ENCODE peak calls at places on chromosomes 3 and 15, in four cellular contexts. Q is stimulated activated CD4-positive, alpha-beta T cell treated with anti-CD3 and anti-CD28 coated beads, Interleukin-15, amount 100 ng/mL, for 1 hour; F is NCI-H2029 treated with DMSO at 0.1 percent for 48 hours; J is stromal cell of bone marrow. E is an unnamed sample.

GRCh38 chr3:12990781-12991480 is 82.3 kb downstream of the IQSEC1 start:
- DNase-seq in Q (no peak), J (peak; percentile 75), F (no peak), E (peak; percentile 51)

GRCh38 chr3:141798455-141798854 is 35.2 kb downstream of the GRK7 start:
- DNase-seq in J (no peak), F (no peak), Q (no peak), E (no peak)

GRCh38 chr3:11170052-11170770 is 15.9 kb downstream of the HRH1 start:
- DNase-seq in F (no peak), J (no peak), Q (no peak), E (no peak)

GRCh38 chr15:93030430-93031102 is 58.4 kb downstream of the RGMA start:
- DNase-seq in J (peak; percentile 40), Q (peak; percentile 45), F (peak; percentile 19), E (no peak)

GRCh38 chr15:39451121-39451698 is 129.7 kb upstream of the THBS1 start:
- DNase-seq in Q (no peak), J (no peak), F (no peak), E (no peak)

GRCh38 chr3:134058728-134059601 is 29.2 kb upstream of the SLCO2A1 start:
- DNase-seq in F (no peak), J (no peak), Q (no peak), E (no peak)

GRCh38 chr3:109532257-109533216 is 195.2 kb upstream of the DPPA4 start:
- DNase-seq in F (no peak), J (peak; percentile 28), Q (no peak), E (peak; percentile 55)

GRCh38 chr15:72139667-72140066 is 21.5 kb downstream of the SENP8 start:
- DNase-seq in F (no peak), Q (no peak), J (no peak), E (no peak)

GRCh38 chr3:120013481-120013880 is 80.8 kb downstream of the GSK3B start:
- DNase-seq in F (no peak), Q (no peak), J (no peak), E (no peak)

GRCh38 chr15:25693321-25694237 is 169.5 kb downstream of the ATP10A start:
- DNase-seq in F (no peak), J (no peak), Q (peak; percentile 16), E (no peak)

GRCh38 chr3:166527325-166527724 is 690.1 kb upstream of the BCHE start:
- DNase-seq in Q (no peak), J (no peak), F (no peak), E (peak; percentile 6)

GRCh38 chr3:119494597-119494996 is 3.8 kb upstream of the TIMMDC1 start:
- DNase-seq in F (no peak), J (no peak), Q (no peak), E (no peak)